ENCODE peak calls at places on chromosomes 7 and 10, in nine cellular contexts. H, Q, V, S, I, J, E, C and N are unnamed samples.

GRCh38 chr7:111752022-111752582 is 189.8 kb upstream of the IMMP2L start:
- DNase-seq in I (peak; percentile 49), J (peak; percentile 27), H (peak; percentile 77), E (no peak), S (peak; percentile 86), V (peak; percentile 47), C (no peak), Q (no peak), N (peak; percentile 32)

GRCh38 chr10:126749030-126749655 is 78.7 kb upstream of the C10orf90 start:
- DNase-seq in Q (peak; percentile 18), V (peak; percentile 57), S (no peak), J (peak; percentile 1), H (peak; percentile 65), I (peak; percentile 75), E (peak; percentile 67), C (no peak), N (peak; percentile 11)

GRCh38 chr10:47245731-47246350 is 54.2 kb upstream of the GDF10 start:
- DNase-seq in Q (no peak), I (no peak), V (no peak), H (no peak), E (no peak), J (no peak), S (peak; percentile 58), C (no peak), N (no peak)

GRCh38 chr10:34801066-34801738 is 13.9 kb downstream of the PARD3 start:
- DNase-seq in C (no peak), V (no peak), I (peak; percentile 22), H (no peak), Q (no peak), J (no peak), E (peak; percentile 40), S (peak; percentile 14), N (no peak)

GRCh38 chr7:122018032-122018431 is 126.0 kb downstream of the AASS start:
- DNase-seq in H (no peak), C (no peak), Q (no peak), J (no peak), V (no peak), S (no peak), I (no peak), E (no peak), N (no peak)

GRCh38 chr10:86079088-86079487 is 287.5 kb downstream of the GRID1 start:
- DNase-seq in V (no peak), E (no peak), S (no peak), J (no peak), I (no peak), H (no peak), C (no peak), Q (no peak), N (no peak)

GRCh38 chr7:24926623-24927539 is 53.1 kb downstream of the OSBPL3 start:
- DNase-seq in J (no peak), V (no peak), S (no peak), Q (no peak), H (no peak), I (no peak), C (no peak), E (no peak), N (no peak)

GRCh38 chr10:49024484-49024883 is 84.8 kb upstream of the LRRC18 start:
- DNase-seq in V (no peak), I (no peak), E (no peak), C (no peak), Q (no peak), J (no peak), H (no peak), S (no peak), N (no peak)

GRCh38 chr7:155257482-155258232 is 40.0 kb upstream of the INSIG1 start:
- DNase-seq in Q (peak; percentile 61), E (peak; percentile 69), C (no peak), S (no peak), V (peak; percentile 47), J (no peak), H (no peak), I (peak; percentile 18), N (no peak)

GRCh38 chr7:105838273-105839141 is 37.9 kb downstream of the ATXN7L1 start:
- DNase-seq in I (peak; percentile 24), J (no peak), E (no peak), C (no peak), S (no peak), V (peak; percentile 58), H (no peak), Q (peak; percentile 20), N (no peak)

GRCh38 chr7:37481722-37482288 is 33.1 kb upstream of the ELMO1 start:
- DNase-seq in J (no peak), H (no peak), I (no peak), Q (no peak), E (no peak), S (no peak), C (no peak), V (no peak), N (no peak)

GRCh38 chr10:29465384-29465783 is 169.4 kb downstream of the SVIL start:
- DNase-seq in I (no peak), V (no peak), S (no peak), C (no peak), E (no peak), J (no peak), H (no peak), Q (no peak), N (no peak)

GRCh38 chr7:28481131-28481926 is 69.0 kb downstream of the CREB5 start:
- DNase-seq in I (no peak), H (no peak), S (no peak), V (no peak), C (no peak), E (no peak), J (no peak), Q (no peak), N (no peak)

GRCh38 chr10:124983321-124983720 is 41.4 kb downstream of the ZRANB1 start:
- DNase-seq in H (no peak), C (no peak), E (no peak), S (no peak), J (no peak), V (no peak), I (no peak), Q (no peak), N (no peak)

GRCh38 chr10:132497083-132497680 is 40.4 kb upstream of the INPP5A start:
- DNase-seq in E (no peak), S (peak; percentile 59), C (no peak), H (peak; percentile 95), V (peak; percentile 32), I (no peak), Q (no peak), J (no peak), N (no peak)

GRCh38 chr10:58217612-58218011 is 50.1 kb downstream of the IPMK start:
- DNase-seq in I (no peak), E (no peak), C (no peak), H (no peak), V (no peak), J (no peak), Q (no peak), S (no peak), N (no peak)

DNA sequence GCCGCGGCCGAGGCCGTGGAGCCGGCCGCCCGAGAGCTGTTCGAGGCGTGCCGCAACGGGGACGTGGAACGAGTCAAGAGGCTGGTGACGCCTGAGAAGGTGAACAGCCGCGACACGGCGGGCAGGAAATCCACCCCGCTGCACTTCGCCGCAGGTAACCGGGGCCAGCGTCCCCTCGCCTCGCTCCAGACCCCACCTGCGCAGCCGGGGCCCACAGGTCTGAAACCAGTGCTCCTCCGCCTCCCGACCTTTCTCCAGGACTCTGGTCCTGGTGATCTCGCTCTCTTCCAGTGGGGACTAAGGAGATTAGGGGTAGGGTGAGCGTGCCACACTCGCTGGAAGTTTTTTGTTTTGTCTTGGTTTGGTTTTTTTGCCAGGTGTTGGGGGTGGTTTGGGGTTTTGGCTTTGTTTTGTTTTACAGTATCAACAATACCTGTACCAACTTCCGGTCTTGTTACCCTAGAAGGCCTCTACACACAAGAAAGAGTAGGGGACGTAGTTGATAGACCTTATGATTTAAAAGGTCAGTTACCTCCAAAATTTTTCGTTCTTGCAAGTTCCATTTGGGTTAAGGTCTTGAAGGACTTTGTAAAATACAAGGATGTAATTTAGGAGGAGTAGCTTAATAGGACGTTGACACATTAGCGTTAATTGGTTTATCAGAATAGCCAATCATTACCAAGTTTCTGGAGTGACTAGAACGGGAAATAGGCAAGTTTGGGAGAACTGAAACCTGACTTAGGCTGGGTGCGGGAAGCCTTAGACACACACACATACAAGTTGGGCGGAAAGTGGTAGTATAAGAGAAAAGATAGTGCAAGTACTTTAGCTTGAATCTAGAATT is 732 bp downstream of the TNKS2 start:
- DNase-seq in Q (no peak), V (no peak), C (peak; percentile 61), I (peak; percentile 15), J (peak; percentile 37), H (peak; percentile 83), E (no peak), S (peak; percentile 94), N (peak; percentile 31)
- TF ChIP-seq POLR2A in Q (no peak), V (no peak), C (no peak), I (no peak), J (no peak), H (no peak), E (no peak), S (no peak), N (no peak)

GRCh38 chr7:90961037-90961725 is 303.1 kb upstream of the FZD1 start:
- DNase-seq in C (no peak), J (no peak), Q (no peak), E (no peak), S (no peak), I (no peak), H (no peak), V (no peak), N (no peak)
- TF ChIP-seq POLR2A in C (no peak), J (no peak), Q (no peak), E (no peak), S (no peak), I (no peak), H (no peak), V (no peak), N (no peak)

DNA sequence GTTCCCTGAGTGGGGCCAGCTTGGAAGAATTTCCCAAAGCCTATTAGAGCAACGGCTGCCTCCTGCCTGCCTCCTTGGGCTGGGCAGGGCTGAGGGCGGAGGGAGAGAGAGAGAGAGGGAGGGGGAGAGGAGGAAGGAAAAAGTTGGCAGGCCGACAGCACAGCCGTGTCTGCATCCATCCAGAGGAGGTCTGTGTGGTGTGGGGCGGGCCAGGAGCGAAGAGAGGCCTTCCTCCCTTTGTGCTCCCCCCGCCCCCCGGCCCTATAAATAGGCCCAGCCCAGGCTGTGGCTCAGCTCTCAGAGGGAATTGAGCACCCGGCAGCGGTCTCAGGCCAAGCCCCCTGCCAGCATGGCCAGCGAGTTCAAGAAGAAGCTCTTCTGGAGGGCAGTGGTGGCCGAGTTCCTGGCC is at the start of gene AQP1:
- DNase-seq in I (peak; percentile 43), Q (peak; percentile 61), V (peak; percentile 76), H (no peak), J (no peak), S (no peak), C (no peak), E (peak; percentile 44), N (no peak)
- TF ChIP-seq POLR2A in I (no peak), Q (no peak), V (no peak), H (no peak), J (no peak), S (no peak), C (peak; percentile 56), E (no peak), N (no peak)

DNA sequence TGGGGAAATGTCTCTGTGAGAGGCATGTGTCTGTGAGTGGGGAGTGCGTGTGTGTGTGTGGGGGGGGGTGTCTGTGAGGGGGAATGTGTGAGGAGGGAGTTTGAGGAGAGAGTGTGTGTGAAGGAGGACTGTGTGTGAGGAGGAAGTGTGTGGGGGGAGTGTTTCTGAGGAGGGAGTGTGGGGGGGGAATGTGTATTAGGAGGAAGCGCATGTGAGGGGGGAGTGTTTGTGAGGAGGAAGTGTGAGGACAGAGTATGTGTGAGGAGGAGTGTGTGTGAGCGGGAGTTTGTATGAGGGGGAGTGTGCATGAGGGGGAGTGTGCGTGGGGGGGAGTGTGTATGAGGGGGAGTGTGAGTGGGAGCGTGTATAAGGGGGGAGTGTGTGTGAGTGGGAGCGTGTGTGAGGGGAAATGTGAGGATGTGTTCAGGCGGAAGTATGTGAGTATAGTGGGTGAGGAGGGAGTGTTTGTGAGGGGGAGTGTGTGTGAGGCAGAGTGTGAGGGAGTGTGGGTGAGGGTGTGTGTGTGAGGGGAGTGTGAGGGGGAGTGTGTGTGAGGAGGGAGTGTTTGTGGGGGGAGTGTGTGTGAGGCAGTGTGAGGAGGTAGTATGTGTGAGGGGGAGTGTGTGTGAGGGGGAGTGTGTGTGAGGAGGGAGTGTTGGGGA is 21.8 kb upstream of the PTPRN2 start:
- DNase-seq in I (no peak), V (no peak), S (no peak), E (no peak), C (no peak), H (peak; percentile 76), Q (no peak), J (no peak), N (no peak)
- TF ChIP-seq POLR2A in I (no peak), V (no peak), S (no peak), E (no peak), C (no peak), H (no peak), Q (no peak), J (no peak), N (no peak)